ENCODE peak calls at places on chromosomes 5 and 9, in ten cellular contexts. H is AG08396; K is CD8-positive, alpha-beta memory T cell; C is HTR-8/SVneo; X is NCI-H2081; M is RCC 7860; S is WTC11; B is colonic mucosa; Z is esophagus squamous epithelium; F is RWPE1. T is an unnamed sample.

GRCh38 chr9:99103054-99103453 is 1.9 kb upstream of the TGFBR1 start:
- DNase-seq in S (no peak), X (no peak), M (no peak), C (no peak), Z (no peak), F (peak; percentile 76), B (no peak), K (no peak), H (no peak), T (no peak)

GRCh38 chr9:121424024-121424432 is 54.0 kb upstream of the STOM start:
- DNase-seq in Z (no peak), B (no peak), F (no peak), S (no peak), K (no peak), M (no peak), H (no peak), X (no peak), C (no peak), T (no peak)

GRCh38 chr5:137304227-137304874 is 194.8 kb downstream of the SPOCK1 start:
- DNase-seq in X (peak; percentile 69), M (no peak), C (no peak), S (no peak), K (no peak), F (no peak), B (peak; percentile 81), H (no peak), Z (no peak), T (no peak)

GRCh38 chr9:109095321-109095720 is 24.4 kb downstream of the TMEM245 start:
- DNase-seq in K (no peak), F (no peak), C (no peak), H (no peak), X (no peak), M (no peak), Z (no peak), S (no peak), B (no peak), T (no peak)

GRCh38 chr9:111427186-111427585 is 57.0 kb downstream of the ECPAS start:
- DNase-seq in X (no peak), H (peak; percentile 8), S (no peak), B (no peak), Z (no peak), F (no peak), K (no peak), C (peak; percentile 3), M (peak; percentile 59), T (no peak)

GRCh38 chr5:144202072-144202471 is 31.4 kb downstream of the KCTD16 start:
- DNase-seq in H (no peak), K (no peak), Z (no peak), F (no peak), B (no peak), C (no peak), X (no peak), M (no peak), S (no peak), T (no peak)

GRCh38 chr9:79694676-79695400 is 123.1 kb downstream of the TLE4 start:
- DNase-seq in M (peak; percentile 72), B (no peak), F (no peak), S (peak; percentile 22), H (peak; percentile 61), K (no peak), C (peak; percentile 21), X (no peak), Z (no peak), T (no peak)

GRCh38 chr9:129964901-129965734 is 77.9 kb downstream of the FNBP1 start:
- DNase-seq in M (no peak), X (no peak), B (no peak), Z (no peak), F (no peak), K (no peak), H (peak; percentile 45), S (no peak), C (no peak), T (no peak)

GRCh38 chr5:72205431-72206009 is 98.2 kb downstream of the MAP1B start:
- DNase-seq in M (no peak), X (no peak), Z (no peak), C (no peak), B (no peak), H (peak; percentile 20), K (no peak), S (no peak), F (no peak), T (no peak)

GRCh38 chr9:125744616-125745387 is 2.4 kb upstream of the PBX3 start:
- DNase-seq in S (no peak), F (no peak), M (peak; percentile 85), C (peak; percentile 51), H (peak; percentile 59), X (no peak), B (no peak), K (no peak), Z (no peak), T (no peak)

GRCh38 chr9:97521576-97522333 is 20.3 kb downstream of the TMOD1 start:
- DNase-seq in S (no peak), F (no peak), M (no peak), K (no peak), B (no peak), C (no peak), Z (no peak), X (no peak), H (no peak), T (no peak)

GRCh38 chr5:174327317-174327864 is 281.9 kb downstream of the NSG2 start:
- DNase-seq in K (no peak), S (peak; percentile 92), H (peak; percentile 60), X (peak; percentile 26), M (peak; percentile 81), Z (no peak), B (peak; percentile 46), C (peak; percentile 85), F (peak; percentile 93), T (no peak)

GRCh38 chr9:91643474-91644102 is 220.0 kb upstream of the NFIL3 start:
- DNase-seq in C (no peak), S (no peak), H (no peak), Z (no peak), F (no peak), B (no peak), M (no peak), X (no peak), K (no peak), T (no peak)

GRCh38 chr9:69324549-69325401 is at the start of gene ENTREP1:
- DNase-seq in X (peak; percentile 50), B (peak; percentile 67), M (no peak), H (peak; percentile 56), F (peak; percentile 72), Z (no peak), S (peak; percentile 75), C (peak; percentile 29), K (no peak), T (no peak)

GRCh38 chr9:119963798-119964372 is 594.6 kb upstream of the BRINP1 start:
- DNase-seq in M (peak; percentile 86), S (peak; percentile 78), K (no peak), C (peak; percentile 65), H (peak; percentile 85), B (no peak), Z (no peak), F (peak; percentile 72), X (no peak), T (no peak)

GRCh38 chr5:172778223-172778814 is 7.3 kb upstream of the DUSP1 start:
- DNase-seq in S (no peak), X (no peak), K (no peak), B (peak; percentile 79), F (peak; percentile 93), M (peak; percentile 79), C (no peak), Z (no peak), H (peak; percentile 78), T (no peak)

GRCh38 chr9:76116913-76117312 is 226.4 kb downstream of the PCSK5 start:
- DNase-seq in S (no peak), M (no peak), X (no peak), B (no peak), H (no peak), K (no peak), Z (no peak), C (no peak), F (no peak), T (no peak)

GRCh38 chr5:132138260-132138659 is 64.7 kb downstream of the CSF2 start:
- DNase-seq in Z (no peak), K (no peak), B (no peak), M (no peak), H (no peak), S (no peak), X (no peak), F (no peak), C (no peak), T (no peak)